ENCODE peak calls at places on chromosomes 5 and 9, in four cellular contexts. One of them, this sample, is unnamed. For H3K4me1, the result is how much of the 10 kb centered on the place peaks cover.

GRCh38 chr9:87867391-87867790 is 15.3 kb upstream of the SPATA31E1 start:
- DNase-seq in ovary: no peak
- DNase-seq in sigmoid colon: no peak
- DNase-seq in prostate gland: no peak
- DNase-seq in this sample: no peak

GRCh38 chr5:1051366-1051720 is 42.7 kb downstream of the NKD2 start:
- DNase-seq in sigmoid colon: no peak
- DNase-seq in ovary: no peak
- DNase-seq in prostate gland: no peak
- DNase-seq in this sample: no peak

GRCh38 chr9:133972041-133972970 is 19.8 kb downstream of the VAV2 start:
- DNase-seq in prostate gland: no peak
- DNase-seq in ovary: no peak
- DNase-seq in sigmoid colon: no peak
- DNase-seq in this sample: peak

GRCh38 chr5:74641014-74641777 is 668 bp upstream of the ENC1 start:
- DNase-seq in prostate gland: peak
- DNase-seq in sigmoid colon: peak
- DNase-seq in ovary: peak
- DNase-seq in this sample: peak

GRCh38 chr9:87725356-87725899 is 491 bp upstream of the CTSL start:
- DNase-seq in prostate gland: no peak
- DNase-seq in ovary: peak
- DNase-seq in sigmoid colon: peak
- DNase-seq in this sample: no peak

GRCh38 chr5:3024126-3024525 is 272.6 kb upstream of the IRX2 start:
- DNase-seq in ovary: no peak
- DNase-seq in prostate gland: no peak
- DNase-seq in sigmoid colon: no peak
- DNase-seq in this sample: no peak

GRCh38 chr9:6984941-6985578 is 227.3 kb downstream of the KDM4C start:
- DNase-seq in prostate gland: no peak
- DNase-seq in sigmoid colon: no peak
- DNase-seq in ovary: no peak
- DNase-seq in this sample: no peak

GRCh38 chr9:115520626-115521025 is 402.7 kb upstream of the TNC start:
- DNase-seq in sigmoid colon: no peak
- DNase-seq in ovary: no peak
- DNase-seq in prostate gland: no peak
- DNase-seq in this sample: no peak

GRCh38 chr9:137757139-137757538 is 120.4 kb upstream of the CACNA1B start:
- DNase-seq in sigmoid colon: no peak
- DNase-seq in prostate gland: peak
- DNase-seq in ovary: peak
- DNase-seq in this sample: no peak

GRCh38 chr5:83632874-83633273 is 87.8 kb downstream of the HAPLN1 start:
- DNase-seq in prostate gland: no peak
- DNase-seq in ovary: no peak
- DNase-seq in sigmoid colon: no peak
- DNase-seq in this sample: no peak

GRCh38 chr5:140220698-140221064 is 45.7 kb downstream of the CYSTM1 start:
- DNase-seq in prostate gland: no peak
- DNase-seq in sigmoid colon: no peak
- DNase-seq in ovary: no peak
- DNase-seq in this sample: no peak

GRCh38 chr9:73148447-73148937 is 3.2 kb upstream of the ANXA1 start:
- DNase-seq in sigmoid colon: no peak
- DNase-seq in prostate gland: no peak
- DNase-seq in ovary: no peak
- DNase-seq in this sample: no peak

GRCh38 chr9:94869415-94869838 is 142.9 kb downstream of the AOPEP start:
- DNase-seq in sigmoid colon: no peak
- DNase-seq in ovary: no peak
- DNase-seq in prostate gland: no peak
- DNase-seq in this sample: no peak
- H3K4me1 ChIP-seq in sigmoid colon: under half
- H3K4me1 ChIP-seq in ovary: under half
- H3K4me1 ChIP-seq in prostate gland: under half
- H3K4me1 ChIP-seq in this sample: under half

GRCh38 chr5:95884021-95884333 is 61.5 kb upstream of the GLRX start:
- DNase-seq in sigmoid colon: no peak
- DNase-seq in ovary: no peak
- DNase-seq in prostate gland: no peak
- DNase-seq in this sample: no peak
- TF ChIP-seq POLR2A in sigmoid colon: no peak
- TF ChIP-seq POLR2A in ovary: no peak
- TF ChIP-seq POLR2A in prostate gland: no peak
- TF ChIP-seq POLR2A in this sample: no peak

GRCh38 chr5:61673007-61673735 is 341.1 kb downstream of the ZSWIM6 start:
- DNase-seq in sigmoid colon: no peak
- DNase-seq in ovary: no peak
- DNase-seq in prostate gland: no peak
- DNase-seq in this sample: peak

GRCh38 chr5:61677220-61677619 is 345.2 kb downstream of the ZSWIM6 start:
- DNase-seq in prostate gland: no peak
- DNase-seq in ovary: no peak
- DNase-seq in sigmoid colon: no peak
- DNase-seq in this sample: no peak

GRCh38 chr5:61674403-61674802 is 342.3 kb downstream of the ZSWIM6 start:
- DNase-seq in sigmoid colon: no peak
- DNase-seq in prostate gland: no peak
- DNase-seq in ovary: no peak
- DNase-seq in this sample: peak

GRCh38 chr5:61678966-61679365 is 346.9 kb downstream of the ZSWIM6 start:
- DNase-seq in sigmoid colon: no peak
- DNase-seq in prostate gland: no peak
- DNase-seq in ovary: no peak
- DNase-seq in this sample: peak

DNA sequence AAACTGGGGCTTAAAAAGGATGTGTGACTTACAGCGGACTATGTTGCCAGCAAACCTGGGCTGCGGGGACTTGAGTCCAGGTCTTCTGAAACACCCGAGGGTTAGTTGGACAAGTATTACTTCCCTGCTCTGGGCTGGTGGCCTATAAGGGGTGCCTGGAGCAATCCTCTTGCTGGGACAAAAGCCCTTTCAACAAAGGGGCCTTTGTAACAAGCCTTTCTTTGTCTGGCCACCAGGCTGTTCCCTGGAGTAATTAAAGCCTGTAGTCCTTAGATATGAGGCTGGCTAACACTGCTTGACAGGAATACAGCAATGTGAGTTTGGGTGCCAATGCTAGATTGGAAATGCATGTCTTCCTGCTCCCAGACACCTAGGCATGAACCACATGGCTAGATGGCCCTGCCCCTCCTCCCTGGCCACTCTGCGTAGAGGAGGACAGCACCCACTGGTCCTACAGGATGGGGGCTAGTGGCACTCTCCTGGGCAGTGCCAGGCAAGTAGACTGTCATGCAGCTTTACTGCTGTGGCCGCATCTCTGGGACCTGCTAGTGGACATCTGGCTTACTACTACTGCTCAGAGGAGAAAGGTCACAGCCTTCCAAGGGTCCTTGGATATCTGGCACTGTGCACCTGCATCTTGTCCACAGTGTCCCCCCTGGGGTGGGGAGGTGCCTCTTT is 343.1 kb downstream of the ZSWIM6 start:
- DNase-seq in prostate gland: no peak
- DNase-seq in ovary: no peak
- DNase-seq in sigmoid colon: no peak
- DNase-seq in this sample: peak
- TF ChIP-seq CTCF in prostate gland: no peak
- TF ChIP-seq CTCF in ovary: no peak
- TF ChIP-seq CTCF in sigmoid colon: no peak
- TF ChIP-seq CTCF in this sample: peak

GRCh38 chr9:128552153-128552743 is at the start of gene SPTAN1:
- DNase-seq in ovary: peak
- DNase-seq in sigmoid colon: peak
- DNase-seq in prostate gland: peak
- DNase-seq in this sample: peak
- H3K4me1 ChIP-seq in ovary: under half
- H3K4me1 ChIP-seq in sigmoid colon: under half
- H3K4me1 ChIP-seq in prostate gland: under half
- H3K4me1 ChIP-seq in this sample: under half

DNA sequence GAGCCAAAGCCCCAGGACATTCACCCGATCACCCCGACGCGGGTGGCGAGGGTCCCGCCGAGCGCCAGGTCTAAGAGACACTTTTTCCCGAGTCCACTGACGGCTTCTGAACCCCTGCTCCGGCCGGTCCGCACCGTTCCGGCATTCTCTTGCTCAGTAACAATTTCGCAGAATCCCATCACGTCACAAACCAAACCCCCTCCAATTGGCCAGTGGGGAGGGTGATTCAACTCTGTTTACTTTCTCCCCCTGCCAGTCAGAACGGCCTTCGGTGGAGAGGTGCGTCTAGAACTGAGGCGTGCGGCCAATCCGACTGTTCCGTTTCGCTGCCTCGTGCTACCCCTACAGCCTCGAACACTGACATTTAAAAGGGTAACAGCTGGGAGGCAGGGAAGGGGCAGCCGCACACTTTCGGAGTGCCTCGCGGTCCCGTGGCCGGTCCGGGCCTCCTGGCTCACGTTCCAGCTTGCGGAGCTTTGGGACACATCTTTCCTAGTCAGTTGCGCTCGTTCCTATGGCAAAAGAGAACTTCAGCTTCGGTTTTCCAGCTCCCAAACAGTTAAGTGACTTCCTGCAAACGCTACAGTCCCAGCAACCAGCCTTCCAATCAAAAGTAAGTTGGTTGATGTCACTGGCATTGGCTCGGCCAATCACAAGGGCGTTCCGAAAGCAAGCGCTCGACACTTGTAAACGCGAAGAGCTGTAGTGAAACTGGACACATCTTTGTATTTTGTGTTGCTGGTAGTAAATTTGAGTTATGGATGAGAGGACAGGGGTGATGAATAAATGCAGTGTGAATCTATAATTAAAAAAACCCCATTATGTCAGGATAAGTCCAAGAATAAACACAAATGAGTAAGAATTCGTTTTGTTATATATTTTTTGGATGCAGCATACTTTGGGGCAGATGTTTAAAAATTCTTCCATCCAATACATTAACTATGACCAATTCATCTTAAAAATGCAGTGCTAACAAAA is at the start of gene KLF9:
- DNase-seq in sigmoid colon: peak
- DNase-seq in ovary: peak
- DNase-seq in prostate gland: peak
- DNase-seq in this sample: peak
- TF ChIP-seq POLR2A in sigmoid colon: peak
- TF ChIP-seq POLR2A in ovary: peak
- TF ChIP-seq POLR2A in prostate gland: peak
- TF ChIP-seq POLR2A in this sample: peak

GRCh38 chr5:104347119-104347708 is 784.6 kb upstream of the NUDT12 start:
- DNase-seq in sigmoid colon: no peak
- DNase-seq in prostate gland: no peak
- DNase-seq in ovary: no peak
- DNase-seq in this sample: no peak
- TF ChIP-seq CTCF in sigmoid colon: no peak
- TF ChIP-seq CTCF in prostate gland: no peak
- TF ChIP-seq CTCF in ovary: no peak
- TF ChIP-seq CTCF in this sample: no peak

DNA sequence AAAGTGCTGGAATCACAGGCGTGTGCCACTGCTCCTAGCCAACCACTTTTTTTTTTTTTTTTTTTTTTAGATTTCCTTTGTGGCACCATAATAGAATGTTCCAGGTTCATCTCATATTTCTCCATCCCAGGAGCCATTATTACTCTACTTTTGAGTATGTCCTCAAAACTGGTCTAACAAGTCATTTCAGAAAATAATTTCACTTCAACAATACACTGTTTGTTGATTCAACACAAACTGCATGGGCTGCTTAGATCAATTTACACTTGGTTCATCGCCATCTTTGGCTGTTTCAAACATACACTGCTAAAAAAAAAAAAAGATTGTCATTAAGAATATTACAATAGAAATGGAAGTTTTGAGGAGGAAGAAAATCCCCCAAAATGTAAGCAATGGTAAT is 57.9 kb downstream of the CSNK1A1 start:
- DNase-seq in sigmoid colon: no peak
- DNase-seq in prostate gland: peak
- DNase-seq in ovary: no peak
- DNase-seq in this sample: no peak
- H3K4me1 ChIP-seq in sigmoid colon: under half
- H3K4me1 ChIP-seq in prostate gland: under half
- H3K4me1 ChIP-seq in ovary: under half
- H3K4me1 ChIP-seq in this sample: under half

GRCh38 chr5:15596936-15597335 is 97.0 kb downstream of the FBXL7 start:
- DNase-seq in sigmoid colon: no peak
- DNase-seq in ovary: no peak
- DNase-seq in prostate gland: no peak
- DNase-seq in this sample: no peak

GRCh38 chr5:15587941-15588340 is 88.0 kb downstream of the FBXL7 start:
- DNase-seq in ovary: no peak
- DNase-seq in prostate gland: no peak
- DNase-seq in sigmoid colon: no peak
- DNase-seq in this sample: no peak

GRCh38 chr5:15598294-15598902 is 98.4 kb downstream of the FBXL7 start:
- DNase-seq in prostate gland: no peak
- DNase-seq in sigmoid colon: no peak
- DNase-seq in ovary: no peak
- DNase-seq in this sample: no peak

GRCh38 chr5:15594922-15595568 is 95.1 kb downstream of the FBXL7 start:
- DNase-seq in prostate gland: no peak
- DNase-seq in sigmoid colon: no peak
- DNase-seq in ovary: no peak
- DNase-seq in this sample: no peak

DNA sequence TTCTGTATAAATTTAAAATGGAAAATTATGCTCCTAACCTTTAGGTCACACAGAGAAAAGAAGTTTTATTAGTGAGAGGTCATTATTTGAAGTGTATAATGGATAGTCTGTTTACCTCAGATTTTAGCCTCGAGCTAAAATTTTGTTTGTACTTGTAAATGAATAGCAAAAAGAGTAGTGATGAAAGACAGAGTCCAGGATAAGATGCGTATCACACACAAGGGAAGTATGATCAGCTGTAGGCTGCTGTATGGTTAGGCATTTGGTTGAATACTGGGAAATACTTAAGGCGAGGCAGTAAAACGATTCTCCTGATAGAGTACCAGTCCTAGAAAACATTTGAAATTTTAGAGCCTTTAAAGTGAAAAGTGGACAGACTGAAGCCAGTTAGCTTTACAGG is 92.7 kb downstream of the FBXL7 start:
- DNase-seq in ovary: no peak
- DNase-seq in sigmoid colon: no peak
- DNase-seq in prostate gland: no peak
- DNase-seq in this sample: no peak
- TF ChIP-seq POLR2A in ovary: no peak
- TF ChIP-seq POLR2A in sigmoid colon: no peak
- TF ChIP-seq POLR2A in prostate gland: no peak
- TF ChIP-seq POLR2A in this sample: no peak